ENCODE peak calls at places on chromosomes 1 and 21, in eight cellular contexts. One of them, this sample, is unnamed.

GRCh38 chr1:11746092-11746491 is 10.2 kb downstream of the AGTRAP start:
- ATAC-seq in K562: no peak
- ATAC-seq in gastrocnemius medialis: no peak
- ATAC-seq in pancreas: peak; percentile 79
- ATAC-seq in heart right ventricle: no peak
- ATAC-seq in upper lobe of left lung: no peak
- ATAC-seq in heart left ventricle: no peak
- ATAC-seq in psoas muscle: no peak
- ATAC-seq in this sample: no peak

GRCh38 chr1:118986839-118987430 is 1.2 kb downstream of the TBX15 start:
- ATAC-seq in K562: peak; percentile 11
- ATAC-seq in heart left ventricle: no peak
- ATAC-seq in upper lobe of left lung: peak; percentile 3
- ATAC-seq in psoas muscle: peak; percentile 61
- ATAC-seq in pancreas: no peak
- ATAC-seq in gastrocnemius medialis: peak; percentile 41
- ATAC-seq in heart right ventricle: peak; percentile 32
- ATAC-seq in this sample: peak; percentile 26

GRCh38 chr1:239387304-239388231 is 1.2 kb downstream of the CHRM3 start:
- ATAC-seq in gastrocnemius medialis: no peak
- ATAC-seq in upper lobe of left lung: peak; percentile 39
- ATAC-seq in heart left ventricle: no peak
- ATAC-seq in pancreas: peak; percentile 37
- ATAC-seq in heart right ventricle: no peak
- ATAC-seq in K562: no peak
- ATAC-seq in psoas muscle: no peak
- ATAC-seq in this sample: no peak

GRCh38 chr1:154489863-154490262 is 12.2 kb upstream of the TDRD10 start:
- ATAC-seq in gastrocnemius medialis: no peak
- ATAC-seq in pancreas: no peak
- ATAC-seq in psoas muscle: no peak
- ATAC-seq in upper lobe of left lung: no peak
- ATAC-seq in heart right ventricle: no peak
- ATAC-seq in K562: no peak
- ATAC-seq in heart left ventricle: no peak
- ATAC-seq in this sample: no peak

GRCh38 chr1:119414950-119415349 is at the start of gene HSD3B2:
- ATAC-seq in psoas muscle: no peak
- ATAC-seq in pancreas: no peak
- ATAC-seq in K562: no peak
- ATAC-seq in upper lobe of left lung: no peak
- ATAC-seq in heart right ventricle: no peak
- ATAC-seq in gastrocnemius medialis: no peak
- ATAC-seq in heart left ventricle: no peak
- ATAC-seq in this sample: no peak

GRCh38 chr1:115185351-115185750 is 96.0 kb upstream of the TSPAN2 start:
- ATAC-seq in gastrocnemius medialis: peak; percentile 13
- ATAC-seq in K562: no peak
- ATAC-seq in pancreas: no peak
- ATAC-seq in psoas muscle: no peak
- ATAC-seq in heart left ventricle: peak; percentile 0
- ATAC-seq in heart right ventricle: no peak
- ATAC-seq in upper lobe of left lung: no peak
- ATAC-seq in this sample: no peak

GRCh38 chr1:194889310-194889709 is 1702.9 kb upstream of the B3GALT2 start:
- ATAC-seq in pancreas: no peak
- ATAC-seq in heart left ventricle: no peak
- ATAC-seq in psoas muscle: no peak
- ATAC-seq in heart right ventricle: no peak
- ATAC-seq in upper lobe of left lung: peak; percentile 19
- ATAC-seq in K562: no peak
- ATAC-seq in gastrocnemius medialis: no peak
- ATAC-seq in this sample: no peak

GRCh38 chr1:91501527-91501859 is 842 bp downstream of the CDC7 start:
- ATAC-seq in psoas muscle: no peak
- ATAC-seq in upper lobe of left lung: no peak
- ATAC-seq in pancreas: peak; percentile 1
- ATAC-seq in heart left ventricle: no peak
- ATAC-seq in gastrocnemius medialis: no peak
- ATAC-seq in heart right ventricle: no peak
- ATAC-seq in K562: peak; percentile 23
- ATAC-seq in this sample: no peak

GRCh38 chr21:15015622-15016471 is 49.0 kb downstream of the NRIP1 start:
- ATAC-seq in heart right ventricle: no peak
- ATAC-seq in psoas muscle: peak; percentile 90
- ATAC-seq in K562: no peak
- ATAC-seq in pancreas: no peak
- ATAC-seq in gastrocnemius medialis: no peak
- ATAC-seq in upper lobe of left lung: peak; percentile 68
- ATAC-seq in heart left ventricle: no peak
- ATAC-seq in this sample: no peak

GRCh38 chr1:46687095-46687659 is 15.5 kb downstream of the TEX38 start:
- ATAC-seq in psoas muscle: peak; percentile 23
- ATAC-seq in K562: no peak
- ATAC-seq in pancreas: peak; percentile 90
- ATAC-seq in heart left ventricle: no peak
- ATAC-seq in gastrocnemius medialis: no peak
- ATAC-seq in heart right ventricle: peak; percentile 49
- ATAC-seq in upper lobe of left lung: no peak
- ATAC-seq in this sample: peak; percentile 53

GRCh38 chr1:226820935-226821718 is 49.3 kb upstream of the PSEN2 start:
- ATAC-seq in heart left ventricle: peak; percentile 86
- ATAC-seq in psoas muscle: peak; percentile 97
- ATAC-seq in upper lobe of left lung: peak; percentile 95
- ATAC-seq in gastrocnemius medialis: peak; percentile 99
- ATAC-seq in pancreas: peak; percentile 85
- ATAC-seq in heart right ventricle: peak; percentile 95
- ATAC-seq in K562: peak; percentile 68
- ATAC-seq in this sample: peak; percentile 99

GRCh38 chr1:234609528-234610042 is 393 bp downstream of the IRF2BP2 start:
- ATAC-seq in K562: no peak
- ATAC-seq in upper lobe of left lung: no peak
- ATAC-seq in psoas muscle: no peak
- ATAC-seq in gastrocnemius medialis: no peak
- ATAC-seq in pancreas: no peak
- ATAC-seq in heart right ventricle: no peak
- ATAC-seq in heart left ventricle: no peak
- ATAC-seq in this sample: no peak

GRCh38 chr1:28199328-28200233 is 23.1 kb upstream of the PTAFR start:
- ATAC-seq in heart right ventricle: peak; percentile 42
- ATAC-seq in K562: no peak
- ATAC-seq in gastrocnemius medialis: no peak
- ATAC-seq in heart left ventricle: no peak
- ATAC-seq in psoas muscle: no peak
- ATAC-seq in upper lobe of left lung: no peak
- ATAC-seq in pancreas: no peak
- ATAC-seq in this sample: no peak

GRCh38 chr1:74583365-74583764 is 71.0 kb upstream of the LRRC53 start:
- ATAC-seq in psoas muscle: no peak
- ATAC-seq in pancreas: no peak
- ATAC-seq in heart right ventricle: no peak
- ATAC-seq in heart left ventricle: no peak
- ATAC-seq in gastrocnemius medialis: no peak
- ATAC-seq in K562: no peak
- ATAC-seq in upper lobe of left lung: no peak
- ATAC-seq in this sample: no peak

DNA sequence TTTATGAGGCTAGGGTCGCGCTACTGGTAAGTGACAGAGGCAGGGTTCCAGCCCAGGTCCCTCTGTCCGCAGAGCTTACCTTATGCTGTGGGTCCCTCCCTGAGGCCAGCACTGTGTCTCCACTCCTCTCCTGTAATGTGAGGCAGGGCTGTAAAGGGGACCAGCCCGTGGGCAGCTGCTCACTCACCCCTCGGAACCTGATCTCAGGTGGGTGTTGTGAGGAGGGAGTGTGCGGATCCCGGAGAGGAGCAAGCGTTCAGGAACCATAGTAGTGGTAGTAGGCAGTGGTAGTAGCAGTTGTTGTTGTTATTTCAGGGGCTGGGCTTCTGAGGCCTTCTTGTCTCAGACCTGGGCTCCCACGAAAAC is 1.7 kb downstream of the ZC3H12A start:
- ATAC-seq in heart right ventricle: no peak
- ATAC-seq in K562: no peak
- ATAC-seq in heart left ventricle: no peak
- ATAC-seq in gastrocnemius medialis: no peak
- ATAC-seq in pancreas: no peak
- ATAC-seq in upper lobe of left lung: no peak
- ATAC-seq in psoas muscle: no peak
- ATAC-seq in this sample: no peak
- H3K27ac ChIP-seq in heart right ventricle: peak overlapping the region; percentile 92
- H3K27ac ChIP-seq in K562: peak overlapping the region; percentile 94
- H3K27ac ChIP-seq in heart left ventricle: peak overlapping the region; percentile 71
- H3K27ac ChIP-seq in gastrocnemius medialis: peak overlapping the region; percentile 98
- H3K27ac ChIP-seq in pancreas: peak overlapping the region; percentile 96
- H3K27ac ChIP-seq in upper lobe of left lung: peak overlapping the region; percentile 97
- H3K27ac ChIP-seq in psoas muscle: peak overlapping the region; percentile 90
- H3K27ac ChIP-seq in this sample: peak overlapping the region; percentile 88

GRCh38 chr1:70490153-70490552 is 79.1 kb downstream of the CTH start:
- ATAC-seq in psoas muscle: no peak
- ATAC-seq in K562: no peak
- ATAC-seq in upper lobe of left lung: no peak
- ATAC-seq in heart left ventricle: no peak
- ATAC-seq in heart right ventricle: no peak
- ATAC-seq in gastrocnemius medialis: no peak
- ATAC-seq in pancreas: no peak
- ATAC-seq in this sample: no peak

GRCh38 chr1:70487471-70487840 is 76.4 kb downstream of the CTH start:
- ATAC-seq in K562: peak; percentile 38
- ATAC-seq in heart right ventricle: no peak
- ATAC-seq in upper lobe of left lung: no peak
- ATAC-seq in gastrocnemius medialis: no peak
- ATAC-seq in psoas muscle: no peak
- ATAC-seq in pancreas: no peak
- ATAC-seq in heart left ventricle: no peak
- ATAC-seq in this sample: peak; percentile 14

GRCh38 chr1:70485624-70486023 is 74.6 kb downstream of the CTH start:
- ATAC-seq in gastrocnemius medialis: no peak
- ATAC-seq in K562: peak; percentile 47
- ATAC-seq in upper lobe of left lung: no peak
- ATAC-seq in pancreas: no peak
- ATAC-seq in psoas muscle: no peak
- ATAC-seq in heart right ventricle: no peak
- ATAC-seq in heart left ventricle: no peak
- ATAC-seq in this sample: no peak

GRCh38 chr1:70486676-70487470 is 75.8 kb downstream of the CTH start:
- ATAC-seq in psoas muscle: peak; percentile 35
- ATAC-seq in heart left ventricle: peak; percentile 61
- ATAC-seq in heart right ventricle: peak; percentile 71
- ATAC-seq in gastrocnemius medialis: peak; percentile 50
- ATAC-seq in pancreas: peak; percentile 91
- ATAC-seq in K562: peak; percentile 48
- ATAC-seq in upper lobe of left lung: peak; percentile 92
- ATAC-seq in this sample: peak; percentile 87

GRCh38 chr1:70487910-70488665 is 77.0 kb downstream of the CTH start:
- ATAC-seq in heart right ventricle: no peak
- ATAC-seq in gastrocnemius medialis: no peak
- ATAC-seq in K562: peak; percentile 92
- ATAC-seq in pancreas: peak; percentile 79
- ATAC-seq in heart left ventricle: no peak
- ATAC-seq in upper lobe of left lung: peak; percentile 15
- ATAC-seq in psoas muscle: no peak
- ATAC-seq in this sample: peak; percentile 10
- TF ChIP-seq CTCF in heart right ventricle: peak; percentile 77
- TF ChIP-seq CTCF in gastrocnemius medialis: no peak
- TF ChIP-seq CTCF in K562: peak; percentile 86
- TF ChIP-seq CTCF in pancreas: peak; percentile 22
- TF ChIP-seq CTCF in heart left ventricle: peak; percentile 59
- TF ChIP-seq CTCF in upper lobe of left lung: no peak
- TF ChIP-seq CTCF in psoas muscle: peak; percentile 22
- TF ChIP-seq CTCF in this sample: no peak

GRCh38 chr1:211330282-211330936 is 3.8 kb downstream of the TRAF5 start:
- ATAC-seq in heart left ventricle: no peak
- ATAC-seq in pancreas: no peak
- ATAC-seq in heart right ventricle: no peak
- ATAC-seq in K562: peak; percentile 6
- ATAC-seq in upper lobe of left lung: no peak
- ATAC-seq in gastrocnemius medialis: no peak
- ATAC-seq in psoas muscle: no peak
- ATAC-seq in this sample: no peak

GRCh38 chr1:211332839-211333238 is 6.2 kb downstream of the TRAF5 start:
- ATAC-seq in pancreas: no peak
- ATAC-seq in upper lobe of left lung: peak; percentile 54
- ATAC-seq in heart left ventricle: no peak
- ATAC-seq in psoas muscle: no peak
- ATAC-seq in heart right ventricle: no peak
- ATAC-seq in K562: no peak
- ATAC-seq in gastrocnemius medialis: no peak
- ATAC-seq in this sample: no peak

GRCh38 chr1:211331011-211331709 is 4.5 kb downstream of the TRAF5 start:
- ATAC-seq in psoas muscle: no peak
- ATAC-seq in upper lobe of left lung: no peak
- ATAC-seq in pancreas: peak; percentile 22
- ATAC-seq in gastrocnemius medialis: no peak
- ATAC-seq in heart right ventricle: no peak
- ATAC-seq in K562: no peak
- ATAC-seq in heart left ventricle: no peak
- ATAC-seq in this sample: no peak

GRCh38 chr1:211333906-211334305 is 7.3 kb downstream of the TRAF5 start:
- ATAC-seq in upper lobe of left lung: no peak
- ATAC-seq in gastrocnemius medialis: no peak
- ATAC-seq in psoas muscle: no peak
- ATAC-seq in heart right ventricle: no peak
- ATAC-seq in heart left ventricle: no peak
- ATAC-seq in pancreas: peak; percentile 49
- ATAC-seq in K562: no peak
- ATAC-seq in this sample: no peak

DNA sequence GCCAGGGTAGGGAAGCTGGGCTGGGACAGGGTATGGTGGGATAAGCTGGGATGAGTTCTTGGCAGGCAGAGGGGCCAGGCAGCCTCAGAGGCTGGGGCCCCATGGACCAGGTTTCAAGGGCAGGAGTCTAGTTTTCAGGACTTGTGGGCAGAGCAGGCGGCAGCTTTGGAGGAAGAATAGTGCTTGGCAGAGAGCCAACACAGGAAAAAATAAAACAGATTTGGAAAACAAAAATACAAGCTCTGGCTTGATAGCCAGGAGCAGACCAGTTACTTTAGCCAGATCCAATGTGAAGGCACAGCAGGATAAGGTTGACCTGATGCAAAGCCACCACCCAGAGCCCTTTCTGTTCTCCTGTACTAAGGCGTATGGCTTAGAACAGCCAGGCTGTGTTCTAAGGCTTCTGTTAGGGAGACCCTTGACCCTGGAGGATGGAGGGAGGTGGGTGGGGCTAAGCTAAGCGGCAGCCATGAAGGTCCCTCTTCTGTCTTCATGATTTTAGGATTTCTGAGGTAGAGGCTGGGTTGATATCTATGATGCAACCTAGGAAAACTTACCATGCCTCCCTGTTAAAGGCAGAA is 5.5 kb downstream of the TRAF5 start:
- ATAC-seq in psoas muscle: no peak
- ATAC-seq in gastrocnemius medialis: no peak
- ATAC-seq in pancreas: no peak
- ATAC-seq in K562: peak; percentile 43
- ATAC-seq in upper lobe of left lung: no peak
- ATAC-seq in heart left ventricle: no peak
- ATAC-seq in heart right ventricle: no peak
- ATAC-seq in this sample: no peak
- H3K4me3 ChIP-seq in psoas muscle: no peak overlapping the region
- H3K4me3 ChIP-seq in gastrocnemius medialis: no peak overlapping the region
- H3K4me3 ChIP-seq in pancreas: no peak overlapping the region
- H3K4me3 ChIP-seq in K562: no peak overlapping the region
- H3K4me3 ChIP-seq in upper lobe of left lung: no peak overlapping the region
- H3K4me3 ChIP-seq in heart left ventricle: no peak overlapping the region
- H3K4me3 ChIP-seq in heart right ventricle: no peak overlapping the region
- H3K4me3 ChIP-seq in this sample: no peak overlapping the region

GRCh38 chr21:35204850-35205564 is 155.9 kb upstream of the RUNX1 start:
- ATAC-seq in K562: peak; percentile 75
- ATAC-seq in heart right ventricle: peak; percentile 92
- ATAC-seq in gastrocnemius medialis: no peak
- ATAC-seq in pancreas: peak; percentile 89
- ATAC-seq in heart left ventricle: peak; percentile 39
- ATAC-seq in psoas muscle: no peak
- ATAC-seq in upper lobe of left lung: peak; percentile 80
- ATAC-seq in this sample: peak; percentile 34
- H3K27ac ChIP-seq in K562: peak overlapping the region; percentile 85
- H3K27ac ChIP-seq in heart right ventricle: peak overlapping the region; percentile 72
- H3K27ac ChIP-seq in gastrocnemius medialis: peak overlapping the region; percentile 90
- H3K27ac ChIP-seq in pancreas: peak overlapping the region; percentile 29
- H3K27ac ChIP-seq in heart left ventricle: peak overlapping the region; percentile 36
- H3K27ac ChIP-seq in psoas muscle: peak overlapping the region; percentile 85
- H3K27ac ChIP-seq in upper lobe of left lung: peak overlapping the region; percentile 71
- H3K27ac ChIP-seq in this sample: peak overlapping the region; percentile 56

This sample was measured in gastroesophageal sphincter.